ENCODE peak calls at places on chromosomes 5 and 9, in five cellular contexts. P is body of pancreas, C is lower lobe of right lung, D is uterus, N is left ventricle myocardium inferior. S is an unnamed sample. For H3K4me1, the result is how much of the 10 kb centered on the place peaks cover.

GRCh38 chr5:137316346-137316736 is 182.8 kb downstream of the SPOCK1 start:
- DNase-seq in D (no peak), P (peak), N (no peak), C (no peak), S (no peak)

GRCh38 chr5:72817076-72817476 is 615 bp downstream of the TNPO1 start:
- DNase-seq in D (peak), C (peak), N (peak), P (peak), S (peak)

GRCh38 chr5:134240421-134240962 is 14.6 kb upstream of the PPP2CA start:
- DNase-seq in C (no peak), N (no peak), P (peak), D (no peak), S (no peak)

GRCh38 chr5:94849821-94850736 is 231.6 kb downstream of the SLF1 start:
- DNase-seq in D (no peak), P (no peak), C (no peak), N (no peak), S (no peak)

GRCh38 chr5:77449981-77450380 is 42.1 kb downstream of the WDR41 start:
- DNase-seq in P (no peak), C (no peak), D (no peak), N (no peak), S (no peak)

GRCh38 chr5:135851907-135852805 is 17.7 kb downstream of the SLC25A48 start:
- DNase-seq in D (no peak), N (no peak), P (no peak), C (no peak), S (no peak)

GRCh38 chr5:4570047-4571015 is 569.8 kb upstream of the ADAMTS16 start:
- DNase-seq in D (no peak), C (no peak), N (no peak), P (no peak), S (no peak)

GRCh38 chr5:131214828-131215227 is 44.1 kb downstream of the LYRM7 start:
- DNase-seq in D (no peak), P (no peak), C (no peak), N (no peak), S (no peak)

GRCh38 chr9:96478829-96479371 is 28.9 kb downstream of the HABP4 start:
- DNase-seq in C (no peak), P (no peak), N (no peak), D (no peak), S (no peak)

GRCh38 chr9:14517154-14517906 is 175.9 kb downstream of the ZDHHC21 start:
- DNase-seq in N (no peak), C (no peak), D (no peak), P (no peak), S (no peak)

DNA sequence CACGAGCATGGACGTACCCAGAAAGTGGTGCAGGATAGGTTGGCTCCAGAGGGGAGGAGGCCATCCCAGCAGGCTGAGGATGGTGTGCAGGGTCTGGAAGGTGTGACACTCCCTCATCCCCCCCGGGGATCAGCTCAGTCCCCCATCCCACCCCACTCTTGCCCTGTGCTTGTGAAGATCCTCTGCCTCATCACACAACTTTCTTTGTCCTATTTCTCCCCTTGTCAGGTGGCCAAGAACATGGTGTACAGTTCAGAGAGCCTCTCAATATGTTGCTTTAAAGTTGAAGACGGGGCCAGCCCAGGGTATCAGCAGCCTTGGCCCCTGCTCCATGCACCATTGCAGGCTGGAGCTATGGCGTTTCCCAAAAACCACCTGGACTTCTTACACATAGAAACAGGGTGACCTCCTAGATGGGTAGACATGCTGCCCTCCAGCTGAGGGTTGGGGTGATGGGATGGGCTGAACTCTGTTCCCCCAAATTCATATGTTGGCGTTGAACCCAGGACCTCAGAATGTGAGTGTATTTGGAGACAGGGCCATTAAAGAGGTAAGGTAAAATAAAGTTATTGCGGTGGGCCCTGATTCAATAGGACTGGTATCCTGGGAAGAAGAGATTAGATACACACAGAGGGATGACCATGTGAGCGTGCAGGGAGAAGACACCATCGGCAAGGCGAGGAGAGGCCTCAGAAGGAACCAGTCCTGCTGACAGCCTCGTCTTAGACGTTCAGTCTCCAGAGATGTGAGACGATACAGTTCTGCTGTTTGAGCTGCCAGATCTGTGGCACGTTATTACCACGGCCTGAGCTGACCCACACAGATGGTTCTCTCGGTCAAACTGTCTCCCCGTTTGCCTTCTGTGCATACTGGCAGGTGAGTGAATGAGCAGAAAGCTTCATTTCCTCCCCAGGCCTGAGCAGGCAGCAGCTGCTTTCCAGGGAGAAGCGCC is 272.5 kb downstream of the GADD45G start:
- DNase-seq in P (no peak), N (no peak), D (peak), C (peak), S (no peak)
- H3K4me1 ChIP-seq in P (under half), N (half or more), D (under half), C (under half), S (under half)

DNA sequence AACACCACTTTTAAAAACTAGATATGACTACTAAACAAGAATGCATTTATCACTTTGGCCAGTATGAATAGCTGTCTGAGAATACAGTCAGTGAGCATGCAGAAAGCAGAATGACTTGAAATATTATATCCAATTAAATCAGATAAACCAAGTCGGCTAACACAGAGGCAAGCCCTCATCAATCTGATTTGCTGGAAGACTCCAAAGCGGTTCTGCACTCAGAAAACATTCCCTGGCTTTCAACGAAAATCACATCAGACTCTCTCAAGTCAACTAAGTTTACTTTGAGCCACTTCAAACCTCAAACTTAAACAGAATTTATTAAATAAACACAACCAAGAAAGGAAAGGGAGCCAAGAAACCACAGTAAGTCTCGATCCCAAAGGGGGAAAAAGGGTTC is 1.4 kb downstream of the MYO10 start:
- DNase-seq in C (no peak), D (no peak), N (no peak), P (no peak), S (no peak)
- H3K4me3 ChIP-seq in C (peak), D (peak), N (peak), P (peak), S (peak)

GRCh38 chr5:58341485-58341884 is 118.4 kb downstream of the PLK2 start:
- DNase-seq in D (no peak), C (no peak), P (no peak), N (no peak), S (no peak)

GRCh38 chr5:58330781-58331180 is 129.1 kb downstream of the PLK2 start:
- DNase-seq in N (no peak), C (no peak), D (no peak), P (no peak), S (no peak)

GRCh38 chr5:58334035-58334434 is 125.9 kb downstream of the PLK2 start:
- DNase-seq in C (no peak), N (no peak), D (no peak), P (no peak), S (no peak)

DNA sequence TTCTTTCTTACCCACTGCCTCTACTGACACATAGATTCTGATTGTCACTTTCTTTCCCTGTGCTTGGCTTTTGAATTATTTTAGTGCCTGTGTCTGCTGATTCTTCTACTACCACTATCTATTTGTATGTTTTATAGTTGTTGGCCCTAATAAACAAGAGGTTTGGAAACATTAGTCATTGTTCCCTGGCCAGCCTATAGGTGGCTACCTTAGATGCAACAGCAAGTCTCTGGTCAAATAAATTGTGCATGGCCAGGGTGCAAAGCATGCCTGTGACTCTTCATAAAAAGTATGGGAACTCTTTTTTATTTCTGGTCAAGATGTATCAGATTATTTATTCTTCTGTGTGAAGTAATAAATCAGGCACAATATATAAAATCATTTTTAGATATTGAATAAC is 124.4 kb downstream of the PLK2 start:
- DNase-seq in P (no peak), C (no peak), N (no peak), D (no peak), S (no peak)
- TF ChIP-seq CTCF in P (no peak), C (no peak), N (peak), D (no peak), S (no peak)

DNA sequence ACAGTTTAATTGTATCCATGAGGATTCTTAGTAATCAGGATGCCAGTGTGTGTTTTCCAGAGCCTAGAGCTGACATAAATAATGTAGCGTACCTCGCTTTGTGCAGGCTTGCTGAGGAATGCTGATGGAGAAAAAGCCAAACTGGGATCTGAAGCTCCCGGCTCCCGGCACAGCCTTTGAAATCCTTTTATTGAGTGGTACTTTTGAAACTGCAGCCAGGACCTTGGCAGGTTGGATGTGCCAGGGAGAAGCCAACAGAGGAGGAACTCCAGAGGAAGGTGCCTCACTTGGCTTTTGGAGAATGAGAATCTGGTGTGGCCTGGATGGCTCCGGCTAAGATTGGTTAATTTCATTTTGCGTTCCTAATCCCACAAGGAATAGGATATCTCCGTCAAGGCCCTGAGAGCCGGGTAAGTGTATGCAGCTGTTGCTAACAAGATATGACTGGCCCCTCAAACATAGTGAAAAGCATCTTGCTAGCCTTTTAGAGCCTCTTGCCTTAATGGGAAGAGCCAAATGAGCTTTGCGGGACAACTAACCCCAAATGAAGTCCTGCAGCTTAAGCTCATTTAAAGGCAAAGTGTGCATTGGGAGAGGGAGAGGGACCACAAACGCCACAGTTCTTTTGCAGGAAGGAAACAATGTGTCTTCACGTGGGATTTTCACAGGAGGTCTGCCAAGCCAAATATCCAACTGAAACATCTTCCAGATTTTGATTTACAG is 471.0 kb upstream of the WWC1 start:
- DNase-seq in D (no peak), P (no peak), C (no peak), N (no peak), S (no peak)
- H3K4me1 ChIP-seq in D (under half), P (under half), C (under half), N (under half), S (under half)

GRCh38 chr9:99224445-99224844 is 2.4 kb downstream of the SEC61B start:
- DNase-seq in P (no peak), C (no peak), N (no peak), D (no peak), S (no peak)

GRCh38 chr9:99221266-99221622 is 498 bp downstream of the ALG2 start:
- DNase-seq in P (no peak), N (no peak), C (no peak), D (no peak), S (no peak)

GRCh38 chr9:99226054-99226453 is 4.0 kb downstream of the SEC61B start:
- DNase-seq in C (no peak), D (no peak), N (no peak), P (no peak), S (no peak)

GRCh38 chr9:99222416-99223280 is 566 bp downstream of the SEC61B start:
- DNase-seq in C (no peak), D (no peak), P (no peak), N (no peak), S (no peak)

DNA sequence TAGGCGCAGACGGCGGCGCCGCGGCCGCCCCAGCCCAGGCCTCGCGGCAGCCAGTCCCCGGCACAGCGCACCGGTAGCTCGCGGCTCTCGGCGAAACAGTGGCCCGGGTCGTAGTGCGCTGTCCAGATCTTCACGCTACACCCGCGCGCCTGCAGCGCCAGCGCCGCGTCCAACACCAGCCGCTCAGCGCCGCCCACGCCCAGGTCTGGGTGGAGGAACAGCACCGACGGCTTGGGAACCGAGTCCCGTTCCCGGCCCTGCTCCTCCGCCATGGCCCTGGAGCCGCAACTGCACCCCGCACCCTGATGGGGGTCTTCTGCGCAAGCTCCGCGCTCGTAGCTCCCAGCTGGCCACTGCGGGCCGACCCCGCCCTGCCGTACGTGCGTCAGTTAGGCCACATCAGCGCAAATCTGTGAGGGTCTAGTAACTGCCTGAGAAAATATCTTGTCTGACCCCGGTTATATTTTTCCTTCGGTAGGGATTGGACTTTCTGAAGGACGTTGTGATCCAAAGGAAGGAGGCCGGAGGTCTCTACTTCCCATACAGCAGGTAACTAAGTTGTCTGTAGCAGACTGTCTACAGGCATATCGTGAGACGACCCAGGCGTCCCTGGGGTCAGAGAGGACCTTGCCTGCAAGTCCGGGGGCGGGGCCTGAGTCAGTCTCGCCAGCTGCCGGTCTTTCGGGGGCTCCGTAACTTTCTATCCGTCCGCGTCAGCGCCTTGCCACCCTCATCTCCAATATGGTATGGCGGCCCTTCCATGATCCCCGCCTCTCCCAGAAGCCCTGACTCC is at the start of the genes ALG2 and SEC61B:
- DNase-seq in C (peak), P (peak), D (peak), N (peak), S (peak)
- H3K4me3 ChIP-seq in C (peak), P (peak), D (peak), N (peak), S (peak)

GRCh38 chr9:136784249-136784996 is 6.7 kb upstream of the TMEM141 start:
- DNase-seq in D (no peak), C (no peak), N (no peak), P (no peak), S (no peak)

GRCh38 chr9:136782452-136782851 is 8.7 kb upstream of the TMEM141 start:
- DNase-seq in N (no peak), D (no peak), P (no peak), C (no peak), S (no peak)

GRCh38 chr9:136776947-136777346 is 12.6 kb upstream of the LCN15 start:
- DNase-seq in D (no peak), N (no peak), C (no peak), P (no peak), S (no peak)

GRCh38 chr9:136777359-136777758 is 13.0 kb upstream of the LCN15 start:
- DNase-seq in C (peak), P (no peak), D (no peak), N (no peak), S (no peak)

DNA sequence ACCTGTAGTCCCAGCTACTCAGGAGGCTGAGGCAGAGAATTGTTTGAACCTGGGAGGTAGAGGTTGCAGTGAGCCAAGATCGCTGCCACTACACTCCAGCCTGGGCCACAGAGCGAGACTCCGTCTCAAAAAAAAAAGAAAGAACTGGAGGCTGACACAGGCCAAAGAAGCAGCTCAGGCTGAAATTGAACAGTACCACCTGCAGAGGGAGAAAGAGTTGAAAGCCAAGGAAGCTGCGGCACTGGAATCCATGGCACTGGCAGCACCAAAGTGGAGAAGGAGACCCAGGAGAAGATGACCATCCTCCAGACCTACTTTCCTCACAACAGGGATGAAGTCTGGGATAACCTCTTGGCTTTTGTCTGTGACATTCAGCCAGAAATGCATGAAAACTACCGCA is 11.3 kb upstream of the TMEM141 start:
- DNase-seq in N (no peak), D (no peak), C (no peak), P (no peak), S (no peak)
- TF ChIP-seq CTCF in N (no peak), D (no peak), C (no peak), P (no peak), S (no peak)

GRCh38 chr9:98229090-98229395 is 26.4 kb downstream of the TBC1D2 start:
- DNase-seq in P (no peak), D (no peak), C (no peak), N (no peak), S (no peak)
- H3K4me1 ChIP-seq in P (under half), D (under half), C (under half), N (under half), S (under half)

GRCh38 chr5:14668247-14668646 is 3.7 kb downstream of the OTULIN start:
- DNase-seq in P (no peak), N (no peak), D (no peak), C (no peak), S (no peak)
- H3K4me3 ChIP-seq in P (no peak), N (no peak), D (no peak), C (no peak), S (no peak)

S was measured in heart right ventricle.